ENCODE peak calls at places on chromosomes 1 and 21, in ten cellular contexts. O, S, J, C, L, Q, N, F, D and I are unnamed samples.

GRCh38 chr1:177360791-177361190 is 190.0 kb downstream of the BRINP2 start:
- DNase-seq in O (no peak), S (no peak), J (no peak), C (no peak), L (no peak), Q (no peak), N (no peak), F (no peak), D (no peak), I (no peak)

GRCh38 chr1:151975311-151976014 is 18.2 kb downstream of the S100A10 start:
- DNase-seq in O (no peak), S (no peak), J (no peak), C (no peak), L (no peak), Q (no peak), N (no peak), F (no peak), D (no peak), I (no peak)

GRCh38 chr1:93907718-93908117 is 1.5 kb downstream of the GCLM start:
- DNase-seq in O (no peak), S (peak), J (no peak), C (peak), L (peak), Q (no peak), N (peak), F (no peak), D (peak), I (peak)

GRCh38 chr21:34603002-34603709 is 11.8 kb downstream of the RCAN1 start:
- DNase-seq in O (peak), S (peak), J (peak), C (peak), L (peak), Q (peak), N (peak), F (peak), D (peak), I (peak)

GRCh38 chr1:180157108-180157507 is 2.4 kb downstream of the QSOX1 start:
- DNase-seq in O (no peak), S (peak), J (no peak), C (peak), L (no peak), Q (no peak), N (peak), F (no peak), D (no peak), I (no peak)

GRCh38 chr1:213936571-213936970 is 51.2 kb upstream of the PROX1 start:
- DNase-seq in O (no peak), S (no peak), J (no peak), C (no peak), L (no peak), Q (no peak), N (no peak), F (no peak), D (no peak), I (no peak)

GRCh38 chr21:20040768-20041167 is 957.4 kb upstream of the NCAM2 start:
- DNase-seq in O (no peak), S (no peak), J (no peak), C (no peak), L (peak), Q (no peak), N (no peak), F (no peak), D (no peak), I (peak)

GRCh38 chr1:37150986-37151385 is 116.7 kb upstream of the GRIK3 start:
- DNase-seq in O (no peak), S (no peak), J (no peak), C (no peak), L (no peak), Q (no peak), N (no peak), F (no peak), D (peak), I (no peak)

GRCh38 chr1:161020573-161021167 is at the start of gene F11R:
- DNase-seq in O (peak), S (no peak), J (no peak), C (no peak), L (peak), Q (peak), N (peak), F (peak), D (peak), I (peak)

GRCh38 chr1:245858683-245859509 is 648.2 kb downstream of the SMYD3 start:
- DNase-seq in O (no peak), S (peak), J (no peak), C (peak), L (no peak), Q (no peak), N (peak), F (no peak), D (no peak), I (peak)

GRCh38 chr21:35427320-35428040 is 378.4 kb upstream of the RUNX1 start:
- DNase-seq in O (no peak), S (peak), J (no peak), C (no peak), L (no peak), Q (no peak), N (peak), F (no peak), D (no peak), I (no peak)

GRCh38 chr1:18643154-18644012 is 12.7 kb downstream of the PAX7 start:
- DNase-seq in O (peak), S (no peak), J (no peak), C (no peak), L (no peak), Q (no peak), N (no peak), F (no peak), D (no peak), I (no peak)

GRCh38 chr1:65942476-65942875 is 149.8 kb downstream of the PDE4B start:
- DNase-seq in O (no peak), S (no peak), J (no peak), C (no peak), L (no peak), Q (no peak), N (no peak), F (no peak), D (no peak), I (no peak)

GRCh38 chr1:31354266-31354665 is 18.6 kb downstream of the FABP3 start:
- DNase-seq in O (no peak), S (peak), J (no peak), C (no peak), L (no peak), Q (no peak), N (peak), F (no peak), D (peak), I (no peak)

GRCh38 chr1:212267460-212267859 is 17.8 kb upstream of the PPP2R5A start:
- DNase-seq in O (no peak), S (no peak), J (no peak), C (no peak), L (no peak), Q (no peak), N (no peak), F (no peak), D (no peak), I (no peak)

GRCh38 chr1:39275836-39276507 is 71.5 kb downstream of the MACF1 start:
- DNase-seq in O (no peak), S (no peak), J (no peak), C (no peak), L (no peak), Q (no peak), N (no peak), F (no peak), D (no peak), I (peak)

GRCh38 chr1:247332901-247333361 is 1.3 kb upstream of the ZNF496 start:
- DNase-seq in O (no peak), S (peak), J (no peak), C (peak), L (peak), Q (peak), N (peak), F (no peak), D (peak), I (peak)

GRCh38 chr1:60078182-60078581 is 4.6 kb upstream of the C1orf87 start:
- DNase-seq in O (no peak), S (peak), J (no peak), C (peak), L (no peak), Q (no peak), N (peak), F (no peak), D (no peak), I (no peak)

GRCh38 chr1:91732291-91732953 is 153.5 kb downstream of the TGFBR3 start:
- DNase-seq in O (no peak), S (peak), J (no peak), C (peak), L (no peak), Q (no peak), N (peak), F (no peak), D (peak), I (peak)

GRCh38 chr1:118200836-118201235 is 15.8 kb upstream of the SPAG17 start:
- DNase-seq in O (no peak), S (no peak), J (no peak), C (no peak), L (no peak), Q (no peak), N (no peak), F (no peak), D (no peak), I (no peak)

GRCh38 chr1:153670859-153671622 is at the start of gene ILF2:
- DNase-seq in O (peak), S (peak), J (peak), C (peak), L (peak), Q (peak), N (peak), F (peak), D (peak), I (peak)

GRCh38 chr1:27634166-27634981 is 611 bp downstream of the FGR start:
- DNase-seq in O (peak), S (no peak), J (no peak), C (no peak), L (no peak), Q (no peak), N (no peak), F (peak), D (peak), I (no peak)

GRCh38 chr1:156118175-156118868 is 3.8 kb downstream of the LMNA start:
- DNase-seq in O (no peak), S (no peak), J (no peak), C (no peak), L (peak), Q (no peak), N (no peak), F (peak), D (peak), I (peak)

GRCh38 chr1:181985981-181986906 is 75.3 kb downstream of the ZNF648 start:
- DNase-seq in O (no peak), S (no peak), J (no peak), C (no peak), L (no peak), Q (no peak), N (no peak), F (no peak), D (peak), I (no peak)

GRCh38 chr1:46556822-46557221 is 5.4 kb upstream of the KNCN start:
- DNase-seq in O (no peak), S (peak), J (no peak), C (peak), L (no peak), Q (no peak), N (peak), F (peak), D (no peak), I (peak)

GRCh38 chr1:174023438-174023837 is 1.3 kb upstream of the RC3H1 start:
- DNase-seq in O (no peak), S (no peak), J (no peak), C (no peak), L (peak), Q (peak), N (peak), F (no peak), D (no peak), I (no peak)

DNA sequence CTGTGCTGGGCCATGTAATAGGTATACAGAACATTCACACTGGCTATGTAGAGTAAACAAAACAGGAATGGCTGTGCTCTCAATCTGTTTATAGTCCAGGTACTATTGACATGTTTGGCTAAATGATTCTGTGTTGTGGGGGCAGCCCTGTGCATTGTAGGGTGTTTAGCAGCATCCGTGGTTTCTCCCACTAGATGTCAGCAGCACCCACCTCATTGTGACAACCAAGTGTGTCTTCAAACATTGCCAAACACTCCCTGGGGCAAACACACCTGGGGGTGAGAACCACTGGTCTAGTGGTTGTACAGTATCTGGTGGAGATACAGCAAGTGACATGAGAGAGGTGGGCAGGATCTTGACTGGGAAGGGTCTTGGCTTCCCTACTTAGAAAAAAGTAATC is 80.4 kb upstream of the SPATA6 start:
- DNase-seq in O (peak), S (peak), J (no peak), C (no peak), L (peak), Q (peak), N (peak), F (no peak), D (no peak), I (peak)
- TF ChIP-seq CTCF in O (no peak), S (peak), J (no peak), C (no peak), L (no peak), Q (peak), N (peak), F (peak), D (no peak), I (peak)

GRCh38 chr1:76705560-76705959 is 161.7 kb upstream of the ST6GALNAC5 start:
- DNase-seq in O (no peak), S (no peak), J (no peak), C (no peak), L (no peak), Q (no peak), N (no peak), F (no peak), D (no peak), I (peak)
- TF ChIP-seq CTCF in O (no peak), S (no peak), J (no peak), C (no peak), L (no peak), Q (no peak), N (no peak), F (no peak), D (no peak), I (no peak)

DNA sequence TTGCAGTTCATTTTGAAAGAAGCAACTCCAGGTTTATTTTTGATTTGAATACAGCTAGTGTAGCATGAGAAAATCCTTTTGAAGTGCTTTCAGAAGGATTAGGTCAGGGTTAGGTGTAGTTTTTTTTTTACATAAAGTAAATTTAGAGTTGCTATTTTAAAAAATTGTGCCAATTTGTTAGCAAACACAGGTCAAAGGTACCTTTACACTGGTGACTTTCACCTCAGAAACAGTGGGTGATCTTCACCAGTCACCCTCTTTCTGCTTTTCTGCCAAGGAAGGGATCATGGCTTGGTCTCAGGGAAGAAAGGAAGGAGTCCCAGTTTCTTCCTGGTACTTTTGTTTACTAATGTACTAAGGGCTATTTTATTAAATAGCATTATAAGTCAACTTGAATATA is 111.5 kb downstream of the SDCCAG8 start:
- DNase-seq in O (no peak), S (no peak), J (no peak), C (no peak), L (no peak), Q (no peak), N (no peak), F (no peak), D (no peak), I (no peak)
- TF ChIP-seq CTCF in O (no peak), S (no peak), J (no peak), C (no peak), L (no peak), Q (no peak), N (no peak), F (no peak), D (no peak), I (no peak)

GRCh38 chr1:202200112-202200548 is 6.5 kb downstream of the LGR6 start:
- DNase-seq in O (no peak), S (no peak), J (no peak), C (no peak), L (peak), Q (no peak), N (no peak), F (no peak), D (no peak), I (peak)

GRCh38 chr1:202202500-202203168 is 9.0 kb downstream of the LGR6 start:
- DNase-seq in O (no peak), S (no peak), J (no peak), C (no peak), L (no peak), Q (no peak), N (no peak), F (no peak), D (no peak), I (no peak)

GRCh38 chr1:202199141-202199889 is 5.7 kb downstream of the LGR6 start:
- DNase-seq in O (no peak), S (no peak), J (no peak), C (no peak), L (peak), Q (no peak), N (no peak), F (no peak), D (peak), I (peak)

GRCh38 chr1:202200669-202201068 is 7.1 kb downstream of the LGR6 start:
- DNase-seq in O (no peak), S (no peak), J (no peak), C (no peak), L (no peak), Q (no peak), N (no peak), F (no peak), D (no peak), I (no peak)

DNA sequence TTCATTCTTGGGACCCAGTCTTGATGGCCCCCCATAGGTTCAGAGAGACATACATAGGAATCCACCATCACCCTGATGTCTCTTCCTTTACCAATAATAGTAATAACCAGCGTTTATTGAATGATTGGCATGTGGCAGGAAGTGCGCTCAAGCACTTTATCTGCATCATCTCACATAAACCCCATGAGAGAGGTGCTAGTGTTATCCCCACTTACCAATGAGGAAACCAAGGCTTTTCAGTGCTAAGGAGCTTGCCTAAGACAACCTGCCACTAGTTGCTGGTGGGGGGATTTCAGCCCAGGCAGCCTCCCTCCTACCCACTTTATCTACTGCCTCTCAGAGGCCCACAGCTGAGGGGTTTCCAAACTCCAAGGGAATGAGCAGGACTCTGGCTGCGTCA is 7.7 kb downstream of the LGR6 start:
- DNase-seq in O (no peak), S (no peak), J (no peak), C (no peak), L (no peak), Q (no peak), N (no peak), F (no peak), D (no peak), I (no peak)
- TF ChIP-seq CTCF in O (no peak), S (no peak), J (no peak), C (no peak), L (no peak), Q (no peak), N (no peak), F (no peak), D (no peak), I (no peak)

GRCh38 chr1:185695299-185695698 is 38.9 kb upstream of the HMCN1 start:
- DNase-seq in O (no peak), S (peak), J (no peak), C (no peak), L (no peak), Q (no peak), N (no peak), F (no peak), D (no peak), I (peak)

GRCh38 chr1:185690527-185690926 is 43.7 kb upstream of the HMCN1 start:
- DNase-seq in O (no peak), S (no peak), J (no peak), C (no peak), L (no peak), Q (no peak), N (no peak), F (no peak), D (no peak), I (no peak)

GRCh38 chr1:185696419-185697150 is 37.6 kb upstream of the HMCN1 start:
- DNase-seq in O (no peak), S (no peak), J (no peak), C (no peak), L (no peak), Q (no peak), N (no peak), F (no peak), D (no peak), I (no peak)

GRCh38 chr1:185693654-185694053 is 40.5 kb upstream of the HMCN1 start:
- DNase-seq in O (no peak), S (no peak), J (no peak), C (no peak), L (no peak), Q (no peak), N (no peak), F (no peak), D (no peak), I (no peak)

GRCh38 chr1:185694081-185694480 is 40.1 kb upstream of the HMCN1 start:
- DNase-seq in O (no peak), S (no peak), J (no peak), C (no peak), L (peak), Q (no peak), N (no peak), F (no peak), D (no peak), I (no peak)
- TF ChIP-seq CTCF in O (no peak), S (no peak), J (no peak), C (no peak), L (no peak), Q (no peak), N (no peak), F (no peak), D (no peak), I (no peak)

GRCh38 chr1:82562448-82562847 is 761.7 kb downstream of the ADGRL2 start:
- DNase-seq in O (no peak), S (no peak), J (no peak), C (no peak), L (no peak), Q (no peak), N (no peak), F (no peak), D (no peak), I (peak)
- TF ChIP-seq CTCF in O (no peak), S (no peak), J (no peak), C (no peak), L (no peak), Q (no peak), N (no peak), F (no peak), D (no peak), I (no peak)

GRCh38 chr1:16900771-16901170 is 5.0 kb downstream of the RNU1-2 start:
- DNase-seq in O (no peak), S (no peak), J (no peak), C (no peak), L (no peak), Q (peak), N (peak), F (no peak), D (no peak), I (no peak)
- TF ChIP-seq CTCF in O (no peak), S (peak), J (no peak), C (no peak), L (no peak), Q (no peak), N (peak), F (no peak), D (no peak), I (no peak)

GRCh38 chr1:32964461-32965250 is at the start of gene RNF19B:
- DNase-seq in O (peak), S (peak), J (peak), C (peak), L (peak), Q (peak), N (peak), F (peak), D (peak), I (peak)
- TF ChIP-seq CTCF in O (no peak), S (no peak), J (no peak), C (no peak), L (peak), Q (no peak), N (no peak), F (no peak), D (no peak), I (no peak)

GRCh38 chr21:45289655-45290515 is 2.2 kb upstream of the POFUT2 start:
- DNase-seq in O (no peak), S (peak), J (no peak), C (no peak), L (no peak), Q (no peak), N (peak), F (no peak), D (no peak), I (no peak)
- TF ChIP-seq CTCF in O (no peak), S (peak), J (no peak), C (peak), L (no peak), Q (peak), N (peak), F (no peak), D (no peak), I (no peak)